ENCODE peak calls at places on chromosomes 7 and 10, in four cellular contexts. K, A, I and H are unnamed samples.
A peak's percentile ranks its signal among the peaks of the same experiment; 100 is the strongest.

GRCh38 chr10:76738991-76739390 is 898.6 kb downstream of the KCNMA1 start:
- DNase-seq in K (no peak), A (no peak), I (no peak), H (no peak)

GRCh38 chr10:97548828-97549455 is 23.6 kb upstream of the ANKRD2 start:
- DNase-seq in I (no peak), A (no peak), K (no peak), H (no peak)

GRCh38 chr7:9082203-9082602 is 648.8 kb downstream of the NXPH1 start:
- DNase-seq in I (peak; percentile 8), A (no peak), K (no peak), H (no peak)

GRCh38 chr7:155169498-155170065 is 99.5 kb downstream of the HTR5A start:
- DNase-seq in A (no peak), K (no peak), I (no peak), H (no peak)

GRCh38 chr10:117217196-117217761 is 20.0 kb downstream of the KCNK18 start:
- DNase-seq in K (no peak), I (peak; percentile 33), A (no peak), H (peak; percentile 32)

GRCh38 chr7:353746-354325 is 63.9 kb downstream of the FOXL3 start:
- DNase-seq in K (no peak), I (no peak), A (no peak), H (no peak)

GRCh38 chr7:105097619-105098018 is 83.6 kb downstream of the KMT2E start:
- DNase-seq in A (no peak), K (no peak), I (no peak), H (no peak)

GRCh38 chr10:120514035-120514620 is 57.1 kb downstream of the PLPP4 start:
- DNase-seq in K (peak; percentile 36), A (no peak), I (peak; percentile 83), H (peak; percentile 39)

GRCh38 chr10:123564631-123565030 is 101.5 kb upstream of the GPR26 start:
- DNase-seq in K (no peak), I (no peak), A (no peak), H (no peak)

GRCh38 chr10:75304740-75305380 is 69.1 kb upstream of the COMTD1 start:
- DNase-seq in A (no peak), I (no peak), K (no peak), H (no peak)

GRCh38 chr10:120586471-120586872 is 129.4 kb downstream of the PLPP4 start:
- DNase-seq in A (no peak), K (no peak), I (no peak), H (no peak)

GRCh38 chr7:130875265-130875741 is 141.3 kb upstream of the KLF14 start:
- DNase-seq in I (peak; percentile 71), A (no peak), K (peak; percentile 45), H (peak; percentile 73)

GRCh38 chr7:604884-605531 is 85.4 kb upstream of the PDGFA start:
- DNase-seq in I (no peak), K (no peak), A (no peak), H (no peak)

GRCh38 chr7:149797771-149798170 is 24.4 kb upstream of the ZNF467 start:
- DNase-seq in I (no peak), K (no peak), A (no peak), H (no peak)

GRCh38 chr10:125105155-125105554 is 55.2 kb downstream of the CTBP2 start:
- DNase-seq in A (no peak), K (no peak), I (no peak), H (no peak)

GRCh38 chr7:111711426-111712065 is 149.3 kb upstream of the IMMP2L start:
- DNase-seq in I (no peak), K (no peak), A (no peak), H (no peak)

GRCh38 chr10:6292741-6293151 is 90.0 kb downstream of the PFKFB3 start:
- DNase-seq in A (no peak), K (no peak), I (no peak), H (no peak)

GRCh38 chr10:130352291-130352645 is 216.1 kb downstream of the GLRX3 start:
- DNase-seq in K (no peak), A (no peak), I (no peak), H (no peak)

GRCh38 chr10:22652988-22653431 is 61.4 kb downstream of the PIP4K2A start:
- DNase-seq in K (no peak), I (no peak), A (peak; percentile 53), H (no peak)

GRCh38 chr10:131249238-131249956 is 62.1 kb downstream of the TCERG1L start:
- DNase-seq in A (no peak), I (no peak), K (no peak), H (no peak)

GRCh38 chr7:106623846-106624245 is 37.1 kb downstream of the CCDC71L start:
- DNase-seq in I (peak; percentile 15), A (no peak), K (no peak), H (no peak)

GRCh38 chr7:115707684-115708341 is 322.8 kb downstream of the TFEC start:
- DNase-seq in A (no peak), K (no peak), I (no peak), H (no peak)

GRCh38 chr7:32020760-32021159 is 49.4 kb downstream of the PDE1C start:
- DNase-seq in K (no peak), A (no peak), I (no peak), H (no peak)

GRCh38 chr7:123966936-123967335 is 41.9 kb downstream of the SPAM1 start:
- DNase-seq in A (no peak), K (no peak), I (peak; percentile 20), H (no peak)

GRCh38 chr10:132446661-132447445 is 49.9 kb downstream of the PWWP2B start:
- DNase-seq in K (peak; percentile 89), I (peak; percentile 87), A (peak; percentile 42), H (peak; percentile 79)

GRCh38 chr7:121041516-121042148 is 53.1 kb downstream of the CPED1 start:
- DNase-seq in I (no peak), K (no peak), A (no peak), H (no peak)

GRCh38 chr7:46586406-46586805 is 665.3 kb upstream of the IGFBP3 start:
- DNase-seq in I (no peak), A (no peak), K (no peak), H (no peak)

GRCh38 chr7:72467237-72467636 is 55.1 kb upstream of the CALN1 start:
- DNase-seq in A (no peak), K (no peak), I (no peak), H (no peak)

GRCh38 chr7:85021090-85021704 is 165.7 kb downstream of the SEMA3D start:
- DNase-seq in K (no peak), A (no peak), I (peak; percentile 15), H (no peak)